ENCODE peak calls at places on chromosomes 16 and 17, in four cellular contexts. E is IMR-90, P is keratinocyte, W is K562. B is an unnamed sample.
A peak's percentile ranks its signal among the peaks of the same experiment; 100 is the strongest.

GRCh38 chr17:81650951-81651350 is 5.4 kb downstream of the PDE6G start:
- DNase-seq in E (peak; percentile 11), P (no peak), W (no peak), B (no peak)

GRCh38 chr16:65280988-65281530 is 159.2 kb upstream of the CDH11 start:
- DNase-seq in E (no peak), P (no peak), W (no peak), B (no peak)

GRCh38 chr16:71854369-71854948 is 8.7 kb downstream of the ATXN1L start:
- DNase-seq in E (no peak), P (no peak), W (no peak), B (no peak)

GRCh38 chr17:73564856-73565255 is 79.4 kb downstream of the SDK2 start:
- DNase-seq in E (no peak), P (no peak), W (no peak), B (no peak)

GRCh38 chr17:2433696-2434095 is 32.8 kb upstream of the MNT start:
- DNase-seq in E (peak; percentile 50), P (peak; percentile 28), W (no peak), B (no peak)

GRCh38 chr16:29729116-29729521 is 16.7 kb downstream of the C16orf54 start:
- DNase-seq in E (peak; percentile 49), P (peak; percentile 1), W (peak; percentile 55), B (peak; percentile 43)

GRCh38 chr17:49071106-49071505 is 61.5 kb upstream of the B4GALNT2 start:
- DNase-seq in E (peak; percentile 33), P (no peak), W (no peak), B (peak; percentile 15)

GRCh38 chr16:58670946-58671583 is 13.5 kb downstream of the SLC38A7 start:
- DNase-seq in E (no peak), P (no peak), W (no peak), B (no peak)

GRCh38 chr17:64170286-64170685 is 40.3 kb upstream of the ERN1 start:
- DNase-seq in E (no peak), P (no peak), W (no peak), B (no peak)

GRCh38 chr17:63378411-63379076 is 67.6 kb downstream of the CYB561 start:
- DNase-seq in E (no peak), P (no peak), W (no peak), B (no peak)

GRCh38 chr16:85137323-85138072 is 25.2 kb upstream of the CIBAR2 start:
- DNase-seq in E (peak; percentile 85), P (no peak), W (no peak), B (peak; percentile 65)

GRCh38 chr16:16038950-16039349 is 89.5 kb downstream of the ABCC1 start:
- DNase-seq in E (no peak), P (no peak), W (no peak), B (no peak)
- H3K9me1 ChIP-seq in E (peaks cover 34% of the 10 kb centered on the region), P (no peaks in the 10 kb centered on the region), W (peaks cover 4% of the 10 kb centered on the region), B (no peaks in the 10 kb centered on the region)

GRCh38 chr17:83115832-83116231 is 36.4 kb downstream of the METRNL start:
- DNase-seq in E (no peak), P (no peak), W (no peak), B (no peak)
- H3K9me3 ChIP-seq in E (no peaks in the 10 kb centered on the region), P (no peaks in the 10 kb centered on the region), W (no peaks in the 10 kb centered on the region), B (no peaks in the 10 kb centered on the region)

GRCh38 chr16:12752159-12752558 is 51.5 kb downstream of the CPPED1 start:
- DNase-seq in E (no peak), P (no peak), W (no peak), B (no peak)
- H3K9me1 ChIP-seq in E (no peaks in the 10 kb centered on the region), P (no peaks in the 10 kb centered on the region), W (no peaks in the 10 kb centered on the region), B (no peaks in the 10 kb centered on the region)

DNA sequence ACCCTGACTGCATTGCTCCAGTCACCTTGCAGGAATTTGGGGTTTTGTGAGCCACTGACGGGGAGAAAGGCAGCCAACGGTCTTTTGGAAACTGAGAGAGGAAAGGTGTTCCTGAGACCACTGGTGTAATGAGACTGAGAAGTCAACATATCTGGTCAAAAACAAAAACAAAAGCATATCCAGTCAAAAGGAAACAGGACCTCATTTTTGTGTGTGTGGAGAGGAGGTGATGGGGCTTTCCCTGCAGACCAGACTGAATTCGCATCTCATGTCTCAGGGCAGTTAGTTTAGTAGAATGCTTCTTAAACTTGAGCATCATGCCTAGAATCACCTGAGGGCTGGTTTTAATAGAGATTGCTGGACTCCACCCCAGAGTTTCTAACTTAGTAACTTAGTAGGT is 198.4 kb downstream of the COPRS start:
- DNase-seq in E (no peak), P (no peak), W (no peak), B (no peak)
- H3K9me3 ChIP-seq in E (peaks cover 22% of the 10 kb centered on the region), P (peaks cover 11% of the 10 kb centered on the region), W (no peaks in the 10 kb centered on the region), B (peaks cover 6% of the 10 kb centered on the region)

DNA sequence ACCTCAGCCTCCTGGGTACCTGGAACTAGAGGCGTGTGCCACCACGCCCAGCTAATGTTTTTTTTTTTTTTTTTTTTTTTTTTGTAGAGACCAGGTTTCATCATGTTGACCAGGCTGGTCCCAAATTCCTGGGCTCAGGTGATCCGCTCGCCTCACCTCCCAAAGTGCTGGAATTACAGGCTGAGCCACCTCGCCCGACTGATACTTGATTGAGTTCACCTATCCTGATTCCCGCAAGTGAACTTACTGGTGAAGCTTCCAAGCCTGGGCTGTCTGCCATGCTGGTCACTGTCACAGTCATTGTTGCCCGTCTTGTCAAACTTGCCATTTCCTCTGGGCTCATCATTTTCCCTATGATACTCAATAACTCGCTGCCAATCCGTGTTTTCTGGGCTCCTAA is 71.1 kb upstream of the MTMR4 start:
- DNase-seq in E (no peak), P (no peak), W (no peak), B (no peak)
- H3K9me1 ChIP-seq in E (no peaks in the 10 kb centered on the region), P (no peaks in the 10 kb centered on the region), W (no peaks in the 10 kb centered on the region), B (no peaks in the 10 kb centered on the region)

GRCh38 chr17:70314096-70314495 is 144.8 kb downstream of the KCNJ2 start:
- DNase-seq in E (peak; percentile 78), P (no peak), W (no peak), B (no peak)
- H3K9me3 ChIP-seq in E (no peaks in the 10 kb centered on the region), P (no peaks in the 10 kb centered on the region), W (no peaks in the 10 kb centered on the region), B (no peaks in the 10 kb centered on the region)

GRCh38 chr17:37485938-37486570 is 3.6 kb upstream of the DUSP14 start:
- DNase-seq in E (no peak), P (no peak), W (no peak), B (no peak)
- H3K9me1 ChIP-seq in E (peaks cover 7% of the 10 kb centered on the region), P (no peaks in the 10 kb centered on the region), W (no peaks in the 10 kb centered on the region), B (no peaks in the 10 kb centered on the region)

DNA sequence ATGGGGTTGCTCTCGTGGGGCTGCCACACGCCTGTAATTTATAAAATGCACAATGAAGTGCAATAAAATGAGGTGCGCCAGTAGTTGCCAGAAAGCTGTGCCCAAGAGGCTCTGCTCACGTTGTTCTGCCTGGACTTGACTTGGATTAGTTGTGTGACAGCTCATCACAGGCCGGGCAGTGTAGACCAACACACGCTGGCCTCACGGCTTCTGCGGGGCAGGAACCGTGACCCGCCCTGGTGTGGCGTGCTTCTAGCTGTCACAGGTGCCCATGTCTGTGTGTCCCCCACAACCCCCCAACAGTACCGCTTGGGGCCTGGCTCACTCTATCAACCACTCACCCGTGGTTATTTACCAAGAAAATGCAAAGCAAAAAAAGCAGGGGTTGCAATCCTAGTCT is 112.2 kb upstream of the ZNF750 start:
- DNase-seq in E (no peak), P (no peak), W (no peak), B (no peak)
- H3K9me3 ChIP-seq in E (peaks cover 43% of the 10 kb centered on the region), P (peaks cover 9% of the 10 kb centered on the region), W (peaks cover 5% of the 10 kb centered on the region), B (no peaks in the 10 kb centered on the region)

GRCh38 chr17:75521951-75522727 is 3.4 kb upstream of the LLGL2 start:
- DNase-seq in E (peak; percentile 66), P (no peak), W (no peak), B (no peak)
- H3K9me1 ChIP-seq in E (peaks cover 4% of the 10 kb centered on the region), P (peaks cover 4% of the 10 kb centered on the region), W (peaks cover 5% of the 10 kb centered on the region), B (no peaks in the 10 kb centered on the region)